ENCODE peak calls at places on chromosomes 1 and 21, in four cellular contexts. Y, L, Q and N are unnamed samples.

GRCh38 chr1:110336300-110337039 is 2.7 kb upstream of the RBM15 start:
- DNase-seq in Y (no peak), L (peak), Q (no peak), N (no peak)

GRCh38 chr21:45531393-45532215 is 10.6 kb downstream of the SLC19A1 start:
- DNase-seq in Y (no peak), L (no peak), Q (no peak), N (no peak)

GRCh38 chr1:228463559-228464455 is 23.4 kb upstream of the RNF187 start:
- DNase-seq in Y (no peak), L (no peak), Q (no peak), N (no peak)

GRCh38 chr1:198932351-198932991 is 293.6 kb downstream of the PTPRC start:
- DNase-seq in Y (no peak), L (no peak), Q (no peak), N (no peak)

GRCh38 chr1:14189381-14189780 is 409.1 kb upstream of the KAZN start:
- DNase-seq in Y (no peak), L (no peak), Q (no peak), N (no peak)

GRCh38 chr21:38965910-38966504 is 160.3 kb downstream of the ETS2 start:
- DNase-seq in Y (no peak), L (no peak), Q (peak), N (no peak)

GRCh38 chr1:201140235-201140940 is 13.4 kb upstream of the ASCL5 start:
- DNase-seq in Y (no peak), L (no peak), Q (no peak), N (no peak)

GRCh38 chr1:161222175-161223019 is 1.0 kb downstream of the APOA2 start:
- DNase-seq in Y (no peak), L (no peak), Q (no peak), N (no peak)

GRCh38 chr21:45634511-45635183 is 8.9 kb upstream of the PCBP3 start:
- DNase-seq in Y (no peak), L (no peak), Q (no peak), N (no peak)

GRCh38 chr1:182869241-182869666 is 30.1 kb downstream of the DHX9 start:
- DNase-seq in Y (no peak), L (no peak), Q (no peak), N (no peak)

GRCh38 chr21:26719750-26720149 is 125.5 kb downstream of the ADAMTS1 start:
- DNase-seq in Y (no peak), L (no peak), Q (peak), N (no peak)

GRCh38 chr1:109802136-109802900 is 38.6 kb upstream of the EPS8L3 start:
- DNase-seq in Y (no peak), L (no peak), Q (no peak), N (no peak)

GRCh38 chr1:112706505-112707216 is at the start of gene RHOC:
- DNase-seq in Y (no peak), L (no peak), Q (no peak), N (no peak)

GRCh38 chr1:66291047-66291864 is 242.7 kb upstream of the SGIP1 start:
- DNase-seq in Y (no peak), L (no peak), Q (no peak), N (no peak)